ENCODE peak calls at places on chromosome 15, in six cellular contexts. V, T, B, W, C and D are unnamed samples.

GRCh38 chr15:89175617-89176191 is 45.7 kb downstream of the RLBP1 start:
- DNase-seq in W (no peak), T (no peak), C (no peak), B (no peak), V (no peak), D (no peak)

GRCh38 chr15:36667296-36667695 is 87.9 kb downstream of the CDIN1 start:
- DNase-seq in T (no peak), B (no peak), W (no peak), V (no peak), C (no peak), D (no peak)

GRCh38 chr15:65130941-65131340 is 2.7 kb downstream of the PDCD7 start:
- DNase-seq in V (no peak), C (no peak), T (no peak), B (no peak), W (peak; percentile 20), D (no peak)

GRCh38 chr15:90955911-90956310 is 1.2 kb downstream of the RCCD1 start:
- DNase-seq in V (no peak), C (peak; percentile 62), B (no peak), T (no peak), W (no peak), D (no peak)

GRCh38 chr15:79849789-79850188 is 47.0 kb downstream of the MTHFS start:
- DNase-seq in B (peak; percentile 68), V (no peak), C (no peak), W (peak; percentile 63), T (no peak), D (peak; percentile 27)

GRCh38 chr15:67543348-67543718 is 830 bp downstream of the MAP2K5 start:
- DNase-seq in T (no peak), V (no peak), W (peak; percentile 14), C (peak; percentile 37), B (peak; percentile 25), D (no peak)

GRCh38 chr15:27382296-27382695 is 411.3 kb downstream of the GABRG3 start:
- DNase-seq in T (no peak), B (no peak), W (no peak), C (no peak), V (no peak), D (no peak)

GRCh38 chr15:94701281-94701985 is 470.1 kb downstream of the MCTP2 start:
- DNase-seq in V (no peak), C (no peak), T (no peak), W (no peak), B (no peak), D (no peak)

GRCh38 chr15:70494861-70495571 is 268.3 kb downstream of the UACA start:
- DNase-seq in T (no peak), W (no peak), B (peak; percentile 83), C (no peak), V (no peak), D (no peak)

GRCh38 chr15:90423920-90424319 is 35.9 kb downstream of the IQGAP1 start:
- DNase-seq in V (no peak), C (no peak), W (no peak), B (no peak), T (no peak), D (no peak)

GRCh38 chr15:88663216-88663615 is 24.4 kb downstream of the ISG20 start:
- DNase-seq in V (no peak), T (no peak), W (no peak), C (no peak), B (peak; percentile 38), D (no peak)